ENCODE peak calls at places on chromosomes 16 and 17, in four cellular contexts. One of them, this sample, is unnamed.

GRCh38 chr16:7545251-7545650 is 212.6 kb downstream of the RBFOX1 start:
- DNase-seq in K562: no peak
- DNase-seq in HepG2: no peak
- DNase-seq in WTC11: no peak
- DNase-seq in this sample: no peak

GRCh38 chr17:6695051-6695450 is 18.1 kb downstream of the SLC13A5 start:
- DNase-seq in WTC11: no peak
- DNase-seq in HepG2: no peak
- DNase-seq in K562: no peak
- DNase-seq in this sample: no peak

GRCh38 chr17:292531-293382 is 59.9 kb downstream of the RPH3AL start:
- DNase-seq in K562: no peak
- DNase-seq in HepG2: no peak
- DNase-seq in WTC11: no peak
- DNase-seq in this sample: no peak

GRCh38 chr17:58325976-58326468 is 2.6 kb downstream of the TSPOAP1 start:
- DNase-seq in HepG2: no peak
- DNase-seq in K562: no peak
- DNase-seq in WTC11: no peak
- DNase-seq in this sample: no peak

GRCh38 chr17:57577751-57578607 is 167.1 kb downstream of the CCDC182 start:
- DNase-seq in K562: no peak
- DNase-seq in HepG2: peak
- DNase-seq in WTC11: no peak
- DNase-seq in this sample: peak

GRCh38 chr17:44738214-44738906 is 20.4 kb upstream of the ADAM11 start:
- DNase-seq in HepG2: no peak
- DNase-seq in K562: no peak
- DNase-seq in WTC11: no peak
- DNase-seq in this sample: no peak

GRCh38 chr17:56913867-56914640 is at the start of gene TRIM25:
- DNase-seq in WTC11: peak
- DNase-seq in HepG2: peak
- DNase-seq in K562: peak
- DNase-seq in this sample: peak

GRCh38 chr17:33012522-33013033 is 20.9 kb downstream of the SPACA3 start:
- DNase-seq in WTC11: no peak
- DNase-seq in K562: peak
- DNase-seq in HepG2: no peak
- DNase-seq in this sample: no peak

GRCh38 chr17:40552806-40553693 is 12.2 kb downstream of the CCR7 start:
- DNase-seq in WTC11: peak
- DNase-seq in HepG2: no peak
- DNase-seq in K562: no peak
- DNase-seq in this sample: no peak

GRCh38 chr16:16151315-16151714 is 72.0 kb downstream of the ABCC6 start:
- DNase-seq in WTC11: no peak
- DNase-seq in HepG2: no peak
- DNase-seq in K562: no peak
- DNase-seq in this sample: no peak

GRCh38 chr17:42748202-42748905 is 3.5 kb upstream of the EZH1 start:
- DNase-seq in K562: no peak
- DNase-seq in WTC11: no peak
- DNase-seq in HepG2: no peak
- DNase-seq in this sample: no peak

GRCh38 chr16:1537138-1537577 is 3.7 kb downstream of the TMEM204 start:
- DNase-seq in K562: no peak
- DNase-seq in HepG2: no peak
- DNase-seq in WTC11: no peak
- DNase-seq in this sample: no peak

GRCh38 chr17:6701719-6702118 is 11.4 kb downstream of the SLC13A5 start:
- DNase-seq in HepG2: peak
- DNase-seq in K562: peak
- DNase-seq in WTC11: peak
- DNase-seq in this sample: peak

GRCh38 chr16:3953728-3954410 is 73.4 kb upstream of the CREBBP start:
- DNase-seq in HepG2: no peak
- DNase-seq in WTC11: no peak
- DNase-seq in K562: no peak
- DNase-seq in this sample: no peak

GRCh38 chr17:43908111-43908721 is 880 bp upstream of the MPP2 start:
- DNase-seq in WTC11: peak
- DNase-seq in HepG2: no peak
- DNase-seq in K562: peak
- DNase-seq in this sample: peak

GRCh38 chr17:36545465-36546417 is 1.0 kb downstream of the GGNBP2 start:
- DNase-seq in K562: peak
- DNase-seq in HepG2: peak
- DNase-seq in WTC11: peak
- DNase-seq in this sample: peak

GRCh38 chr17:68391561-68392268 is 65.6 kb downstream of the WIPI1 start:
- DNase-seq in HepG2: peak
- DNase-seq in K562: no peak
- DNase-seq in WTC11: no peak
- DNase-seq in this sample: no peak

GRCh38 chr17:63445571-63446217 is 412 bp downstream of the CYB561 start:
- DNase-seq in K562: peak
- DNase-seq in HepG2: no peak
- DNase-seq in WTC11: peak
- DNase-seq in this sample: peak

GRCh38 chr16:57628008-57628781 is at the start of gene ADGRG1:
- DNase-seq in HepG2: peak
- DNase-seq in K562: peak
- DNase-seq in WTC11: peak
- DNase-seq in this sample: peak

GRCh38 chr17:245020-245419 is 63.6 kb upstream of the DOC2B start:
- DNase-seq in HepG2: no peak
- DNase-seq in K562: no peak
- DNase-seq in WTC11: peak
- DNase-seq in this sample: no peak

GRCh38 chr17:48593840-48594411 is 347 bp upstream of the HOXB5 start:
- DNase-seq in K562: peak
- DNase-seq in HepG2: peak
- DNase-seq in WTC11: peak
- DNase-seq in this sample: peak

GRCh38 chr17:58272367-58273280 is 8.1 kb downstream of the MPO start:
- DNase-seq in K562: no peak
- DNase-seq in HepG2: no peak
- DNase-seq in WTC11: no peak
- DNase-seq in this sample: no peak

GRCh38 chr17:13822671-13823070 is 220.9 kb upstream of the HS3ST3A1 start:
- DNase-seq in WTC11: no peak
- DNase-seq in HepG2: no peak
- DNase-seq in K562: no peak
- DNase-seq in this sample: no peak

GRCh38 chr17:4811471-4811870 is 4.5 kb downstream of the PLD2 start:
- DNase-seq in WTC11: no peak
- DNase-seq in HepG2: no peak
- DNase-seq in K562: no peak
- DNase-seq in this sample: no peak

GRCh38 chr17:41340934-41341861 is 9.4 kb downstream of the KRT33A start:
- DNase-seq in K562: no peak
- DNase-seq in HepG2: no peak
- DNase-seq in WTC11: no peak
- DNase-seq in this sample: no peak

GRCh38 chr16:57091990-57092785 is at the start of gene CPNE2:
- DNase-seq in WTC11: peak
- DNase-seq in HepG2: no peak
- DNase-seq in K562: peak
- DNase-seq in this sample: peak

DNA sequence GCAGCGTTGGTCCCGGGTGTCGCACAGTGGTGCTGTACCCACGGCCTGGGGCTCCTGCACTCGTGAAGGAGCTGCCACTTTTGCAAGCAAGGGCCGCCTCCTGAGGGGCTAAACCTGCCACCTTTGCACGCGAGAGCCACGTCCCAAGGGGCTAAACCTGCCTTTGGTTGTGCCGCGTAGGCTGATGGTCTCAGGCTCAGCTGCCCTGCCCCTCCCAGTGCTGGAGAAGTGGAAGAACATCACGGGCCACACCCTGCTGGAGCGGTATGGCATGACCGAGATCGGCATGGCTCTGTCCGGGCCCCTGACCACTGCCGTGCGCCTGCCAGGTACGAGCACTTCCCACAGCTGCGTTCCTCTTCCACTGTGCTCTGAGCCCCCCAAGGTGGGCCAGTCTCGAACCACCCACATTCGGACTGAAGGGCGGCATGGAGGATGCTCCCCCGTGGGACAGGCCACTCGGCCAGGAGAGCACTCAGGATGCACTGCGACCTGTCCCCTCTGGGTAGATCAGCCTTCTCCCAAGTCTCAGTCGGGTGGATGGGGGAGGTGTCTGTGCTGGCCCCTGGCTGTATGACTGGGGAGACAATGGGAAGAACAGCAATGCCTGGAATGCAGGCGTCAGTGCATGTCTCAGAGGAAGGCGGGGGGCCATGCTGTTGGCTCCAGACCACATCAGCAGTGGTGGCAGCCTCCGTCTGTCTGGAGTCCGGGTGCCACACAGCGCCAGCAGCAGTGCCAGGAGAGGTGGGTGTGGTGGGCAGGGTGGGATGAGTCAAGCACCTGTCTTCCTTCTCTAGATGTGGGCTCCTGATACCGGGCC is 20.7 kb downstream of the ACSF3 start:
- DNase-seq in K562: no peak
- DNase-seq in WTC11: peak
- DNase-seq in HepG2: no peak
- DNase-seq in this sample: no peak
- TF ChIP-seq ELF4 in K562: no peak
- TF ChIP-seq ELF4 in WTC11: no peak
- TF ChIP-seq ELF4 in HepG2: no peak
- TF ChIP-seq ELF4 in this sample: no peak

DNA sequence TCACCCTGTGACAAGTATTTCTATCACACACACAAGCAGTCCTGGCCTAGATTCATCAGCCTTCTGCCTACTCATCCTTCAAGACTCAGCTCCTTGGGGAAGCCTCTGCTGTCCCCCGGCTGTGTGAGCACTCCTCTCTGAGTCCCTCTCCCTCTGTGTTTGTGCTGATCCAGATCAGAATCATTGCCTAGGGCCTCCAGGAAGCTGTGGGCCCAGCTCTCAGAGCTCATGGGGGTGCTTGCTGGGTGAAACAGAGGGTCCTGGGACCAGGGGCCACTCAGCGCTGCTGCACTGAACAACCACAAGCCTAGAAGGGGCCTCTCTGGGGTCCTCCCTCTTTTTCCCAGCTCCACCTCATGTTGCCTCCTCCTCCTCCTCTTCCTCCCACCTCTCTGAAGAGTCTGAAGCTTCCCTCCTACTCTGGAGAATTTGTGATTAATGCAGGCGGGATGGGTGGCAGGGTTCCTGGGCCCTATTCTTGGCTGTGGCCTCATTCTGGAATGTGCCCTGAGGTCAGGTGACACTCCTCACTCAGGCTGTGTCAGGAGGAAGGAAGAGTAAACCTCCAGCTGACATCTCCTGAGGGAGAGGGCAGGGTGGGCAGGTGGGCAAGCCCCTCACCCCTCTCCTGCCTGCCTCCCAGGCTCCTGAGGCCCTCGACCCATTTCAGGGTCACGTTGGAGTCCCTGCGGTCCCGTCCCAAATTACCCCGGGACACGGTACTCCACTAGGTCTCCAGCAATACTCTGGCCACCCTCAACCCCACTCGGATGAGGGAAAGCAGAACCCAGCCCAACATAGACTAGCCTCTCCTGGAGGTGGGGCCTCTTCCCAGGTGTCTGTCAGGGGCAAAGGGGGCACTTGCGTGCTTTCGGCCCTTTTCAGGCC is 10.1 kb downstream of the WFIKKN2 start:
- DNase-seq in WTC11: no peak
- DNase-seq in HepG2: no peak
- DNase-seq in K562: no peak
- DNase-seq in this sample: peak
- TF ChIP-seq ELF4 in WTC11: no peak
- TF ChIP-seq ELF4 in HepG2: no peak
- TF ChIP-seq ELF4 in K562: no peak
- TF ChIP-seq ELF4 in this sample: no peak

DNA sequence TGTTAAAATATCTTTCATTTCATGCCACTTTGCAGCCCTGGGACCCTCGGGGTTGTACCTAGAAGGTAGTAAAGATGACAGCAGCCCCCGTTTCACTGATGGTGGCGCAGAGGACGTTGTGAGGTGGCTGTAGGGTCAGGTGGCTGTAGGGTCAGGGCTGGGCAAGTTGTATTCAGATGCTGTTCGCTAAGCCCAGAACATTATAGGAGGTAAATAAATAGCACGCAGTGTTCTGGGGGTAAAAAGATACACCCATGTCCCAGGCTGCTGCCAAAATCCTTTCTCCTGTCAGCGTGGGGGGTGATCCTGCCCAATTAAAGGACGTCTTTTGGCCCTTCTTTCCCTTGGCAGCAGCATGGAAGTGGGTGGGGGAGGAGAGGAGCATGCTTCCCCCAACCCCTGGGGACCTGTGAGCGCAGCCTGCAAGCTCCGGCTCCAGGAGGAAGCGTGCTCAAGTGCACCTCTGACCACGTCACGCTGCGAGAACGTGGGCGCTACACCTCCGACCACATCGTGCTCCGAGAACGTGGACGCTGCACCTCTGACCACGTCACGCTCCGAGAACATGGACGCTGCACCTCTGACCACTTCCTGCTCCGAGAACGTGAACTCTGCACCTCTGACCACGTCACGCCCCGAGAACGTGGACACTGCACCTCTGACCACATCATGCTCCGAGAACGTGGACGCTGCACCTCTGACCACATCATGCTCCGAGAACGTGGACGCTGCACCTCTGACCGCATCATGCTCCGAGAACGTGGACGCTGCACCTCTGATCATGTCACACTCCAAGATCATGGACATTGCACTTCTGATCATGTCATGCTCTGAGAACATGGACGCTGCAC is 182.1 kb downstream of the RPTOR start:
- DNase-seq in K562: no peak
- DNase-seq in HepG2: no peak
- DNase-seq in WTC11: no peak
- DNase-seq in this sample: no peak
- TF ChIP-seq ELF4 in K562: no peak
- TF ChIP-seq ELF4 in HepG2: no peak
- TF ChIP-seq ELF4 in WTC11: no peak
- TF ChIP-seq ELF4 in this sample: no peak

GRCh38 chr17:19630651-19631050 is 17.9 kb upstream of the ALDH3A2 start:
- DNase-seq in WTC11: no peak
- DNase-seq in K562: no peak
- DNase-seq in HepG2: no peak
- DNase-seq in this sample: no peak
- TF ChIP-seq ELF4 in WTC11: no peak
- TF ChIP-seq ELF4 in K562: no peak
- TF ChIP-seq ELF4 in HepG2: no peak
- TF ChIP-seq ELF4 in this sample: no peak

GRCh38 chr16:78317871-78318270 is 218.4 kb downstream of the WWOX start:
- DNase-seq in K562: no peak
- DNase-seq in WTC11: no peak
- DNase-seq in HepG2: no peak
- DNase-seq in this sample: no peak
- TF ChIP-seq ELF4 in K562: no peak
- TF ChIP-seq ELF4 in WTC11: no peak
- TF ChIP-seq ELF4 in HepG2: no peak
- TF ChIP-seq ELF4 in this sample: no peak